ENCODE peak calls at places on chromosome 13, in seven cellular contexts. One of them, this sample, is unnamed. For H3K4me1, the result is how much of the 10 kb centered on the place peaks cover.

GRCh38 chr13:96958286-96958891 is 35.9 kb downstream of the OXGR1 start:
- DNase-seq in HCT116: no peak
- DNase-seq in HepG2: peak
- DNase-seq in SK-N-SH: peak
- DNase-seq in H1: no peak
- DNase-seq in GM12878: no peak
- DNase-seq in K562: peak
- DNase-seq in this sample: no peak

GRCh38 chr13:23801141-23801540 is 88.1 kb downstream of the MIPEP start:
- DNase-seq in HCT116: no peak
- DNase-seq in HepG2: no peak
- DNase-seq in SK-N-SH: no peak
- DNase-seq in H1: no peak
- DNase-seq in GM12878: no peak
- DNase-seq in K562: no peak
- DNase-seq in this sample: no peak

GRCh38 chr13:47110833-47111240 is 214.0 kb upstream of the HTR2A start:
- DNase-seq in HCT116: no peak
- DNase-seq in HepG2: no peak
- DNase-seq in SK-N-SH: no peak
- DNase-seq in H1: no peak
- DNase-seq in GM12878: no peak
- DNase-seq in K562: peak
- DNase-seq in this sample: no peak

GRCh38 chr13:101514695-101515275 is 62.3 kb downstream of the ITGBL1 start:
- DNase-seq in HCT116: peak
- DNase-seq in HepG2: peak
- DNase-seq in SK-N-SH: peak
- DNase-seq in H1: no peak
- DNase-seq in GM12878: no peak
- DNase-seq in K562: peak
- DNase-seq in this sample: no peak

GRCh38 chr13:50125306-50125555 is 110.0 kb downstream of the KCNRG start:
- DNase-seq in HCT116: no peak
- DNase-seq in HepG2: no peak
- DNase-seq in SK-N-SH: no peak
- DNase-seq in H1: no peak
- DNase-seq in GM12878: no peak
- DNase-seq in K562: no peak
- DNase-seq in this sample: no peak

GRCh38 chr13:100561599-100562204 is 26.9 kb downstream of the GGACT start:
- DNase-seq in HCT116: no peak
- DNase-seq in HepG2: peak
- DNase-seq in SK-N-SH: no peak
- DNase-seq in H1: no peak
- DNase-seq in GM12878: no peak
- DNase-seq in K562: no peak
- DNase-seq in this sample: no peak

GRCh38 chr13:31046711-31047279 is 114.3 kb downstream of the TEX26 start:
- DNase-seq in HCT116: no peak
- DNase-seq in HepG2: no peak
- DNase-seq in SK-N-SH: peak
- DNase-seq in H1: no peak
- DNase-seq in GM12878: no peak
- DNase-seq in K562: no peak
- DNase-seq in this sample: no peak

GRCh38 chr13:108921238-108921637 is 291.8 kb downstream of the MYO16 start:
- DNase-seq in HCT116: no peak
- DNase-seq in HepG2: no peak
- DNase-seq in SK-N-SH: no peak
- DNase-seq in H1: no peak
- DNase-seq in GM12878: no peak
- DNase-seq in K562: peak
- DNase-seq in this sample: no peak

GRCh38 chr13:46195017-46195416 is 13.0 kb upstream of the LCP1 start:
- DNase-seq in HCT116: no peak
- DNase-seq in HepG2: no peak
- DNase-seq in SK-N-SH: no peak
- DNase-seq in H1: no peak
- DNase-seq in GM12878: no peak
- DNase-seq in K562: no peak
- DNase-seq in this sample: no peak

GRCh38 chr13:94233401-94233800 is 246.1 kb downstream of the DCT start:
- DNase-seq in HCT116: no peak
- DNase-seq in HepG2: no peak
- DNase-seq in SK-N-SH: no peak
- DNase-seq in H1: no peak
- DNase-seq in GM12878: no peak
- DNase-seq in K562: no peak
- DNase-seq in this sample: peak

GRCh38 chr13:62060570-62060969 is 644.9 kb upstream of the PCDH20 start:
- DNase-seq in HCT116: no peak
- DNase-seq in HepG2: no peak
- DNase-seq in SK-N-SH: no peak
- DNase-seq in H1: no peak
- DNase-seq in GM12878: no peak
- DNase-seq in K562: no peak
- DNase-seq in this sample: no peak
- H3K4me1 ChIP-seq in HCT116: under half
- H3K4me1 ChIP-seq in HepG2: under half
- H3K4me1 ChIP-seq in SK-N-SH: under half
- H3K4me1 ChIP-seq in H1: under half
- H3K4me1 ChIP-seq in GM12878: under half
- H3K4me1 ChIP-seq in K562: under half
- H3K4me1 ChIP-seq in this sample: under half

DNA sequence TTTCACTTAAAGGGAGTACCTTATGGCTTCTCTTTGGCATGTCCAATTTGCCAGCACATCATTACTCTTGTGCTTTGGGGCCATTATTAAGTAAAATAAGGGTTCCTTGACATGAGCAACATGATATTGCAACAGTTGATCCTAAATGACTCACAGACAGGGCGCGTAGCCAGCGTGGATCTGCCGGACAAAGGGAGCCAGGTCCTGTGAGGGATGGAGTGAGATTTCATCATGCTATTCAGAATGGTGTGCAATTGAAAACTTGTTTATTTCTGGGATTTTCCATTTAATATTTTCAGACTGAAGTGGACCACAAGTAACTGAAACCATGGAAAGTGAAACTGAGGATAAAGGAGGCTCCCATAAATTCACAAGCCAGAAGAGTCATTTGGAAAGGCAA is 48.6 kb upstream of the WASF3 start:
- DNase-seq in HCT116: no peak
- DNase-seq in HepG2: no peak
- DNase-seq in SK-N-SH: no peak
- DNase-seq in H1: no peak
- DNase-seq in GM12878: no peak
- DNase-seq in K562: no peak
- DNase-seq in this sample: no peak
- TF ChIP-seq POLR2AphosphoS5 in HCT116: no peak
- TF ChIP-seq POLR2AphosphoS5 in HepG2: no peak
- TF ChIP-seq POLR2AphosphoS5 in SK-N-SH: no peak
- TF ChIP-seq POLR2AphosphoS5 in H1: no peak
- TF ChIP-seq POLR2AphosphoS5 in GM12878: no peak
- TF ChIP-seq POLR2AphosphoS5 in K562: no peak
- TF ChIP-seq POLR2AphosphoS5 in this sample: no peak

DNA sequence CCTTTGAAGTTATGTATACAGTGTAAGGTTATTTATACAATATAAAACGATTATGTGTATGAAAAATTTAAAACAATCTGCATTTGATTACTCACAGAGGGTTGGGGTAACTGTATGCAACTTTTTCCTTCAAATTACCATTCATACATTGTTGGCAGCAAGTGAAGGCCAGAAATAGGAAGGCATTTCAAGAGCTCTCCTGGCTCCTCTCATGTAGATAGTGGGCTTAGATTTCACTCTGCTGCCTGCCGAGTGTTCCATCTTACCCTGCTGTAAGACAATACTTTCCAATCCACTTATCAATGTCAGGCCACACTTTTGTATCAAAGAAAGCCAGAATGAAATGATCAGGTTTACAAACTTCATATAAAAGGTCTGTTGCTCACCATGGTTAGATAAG is 245.2 kb downstream of the DNAJC15 start:
- DNase-seq in HCT116: no peak
- DNase-seq in HepG2: no peak
- DNase-seq in SK-N-SH: no peak
- DNase-seq in H1: no peak
- DNase-seq in GM12878: no peak
- DNase-seq in K562: no peak
- DNase-seq in this sample: no peak
- TF ChIP-seq SIN3A in HCT116: no peak
- TF ChIP-seq SIN3A in HepG2: no peak
- TF ChIP-seq SIN3A in SK-N-SH: no peak
- TF ChIP-seq SIN3A in H1: no peak
- TF ChIP-seq SIN3A in GM12878: no peak
- TF ChIP-seq SIN3A in K562: no peak
- TF ChIP-seq SIN3A in this sample: no peak

GRCh38 chr13:29589234-29589633 is 6.3 kb downstream of the SLC7A1 start:
- DNase-seq in HCT116: no peak
- DNase-seq in HepG2: no peak
- DNase-seq in SK-N-SH: no peak
- DNase-seq in H1: no peak
- DNase-seq in GM12878: no peak
- DNase-seq in K562: no peak
- DNase-seq in this sample: no peak

GRCh38 chr13:29591310-29591709 is 4.2 kb downstream of the SLC7A1 start:
- DNase-seq in HCT116: no peak
- DNase-seq in HepG2: no peak
- DNase-seq in SK-N-SH: no peak
- DNase-seq in H1: no peak
- DNase-seq in GM12878: no peak
- DNase-seq in K562: no peak
- DNase-seq in this sample: no peak

GRCh38 chr13:29587645-29588044 is 7.8 kb downstream of the SLC7A1 start:
- DNase-seq in HCT116: no peak
- DNase-seq in HepG2: no peak
- DNase-seq in SK-N-SH: no peak
- DNase-seq in H1: no peak
- DNase-seq in GM12878: no peak
- DNase-seq in K562: peak
- DNase-seq in this sample: no peak

GRCh38 chr13:29593605-29594297 is 1.7 kb downstream of the SLC7A1 start:
- DNase-seq in HCT116: no peak
- DNase-seq in HepG2: no peak
- DNase-seq in SK-N-SH: no peak
- DNase-seq in H1: no peak
- DNase-seq in GM12878: no peak
- DNase-seq in K562: no peak
- DNase-seq in this sample: no peak

GRCh38 chr13:29589967-29590366 is 5.5 kb downstream of the SLC7A1 start:
- DNase-seq in HCT116: no peak
- DNase-seq in HepG2: no peak
- DNase-seq in SK-N-SH: no peak
- DNase-seq in H1: no peak
- DNase-seq in GM12878: no peak
- DNase-seq in K562: no peak
- DNase-seq in this sample: no peak
- H3K4me1 ChIP-seq in HCT116: under half
- H3K4me1 ChIP-seq in HepG2: half or more
- H3K4me1 ChIP-seq in SK-N-SH: under half
- H3K4me1 ChIP-seq in H1: under half
- H3K4me1 ChIP-seq in GM12878: under half
- H3K4me1 ChIP-seq in K562: under half
- H3K4me1 ChIP-seq in this sample: under half

GRCh38 chr13:95236774-95237173 is 64.5 kb downstream of the ABCC4 start:
- DNase-seq in HCT116: no peak
- DNase-seq in HepG2: no peak
- DNase-seq in SK-N-SH: no peak
- DNase-seq in H1: no peak
- DNase-seq in GM12878: no peak
- DNase-seq in K562: no peak
- DNase-seq in this sample: no peak

GRCh38 chr13:95237310-95237870 is 63.9 kb downstream of the ABCC4 start:
- DNase-seq in HCT116: no peak
- DNase-seq in HepG2: no peak
- DNase-seq in SK-N-SH: no peak
- DNase-seq in H1: no peak
- DNase-seq in GM12878: no peak
- DNase-seq in K562: no peak
- DNase-seq in this sample: no peak

GRCh38 chr13:95234242-95234641 is 67.0 kb downstream of the ABCC4 start:
- DNase-seq in HCT116: no peak
- DNase-seq in HepG2: no peak
- DNase-seq in SK-N-SH: no peak
- DNase-seq in H1: no peak
- DNase-seq in GM12878: no peak
- DNase-seq in K562: no peak
- DNase-seq in this sample: no peak

GRCh38 chr13:95235944-95236343 is 65.3 kb downstream of the ABCC4 start:
- DNase-seq in HCT116: no peak
- DNase-seq in HepG2: no peak
- DNase-seq in SK-N-SH: no peak
- DNase-seq in H1: no peak
- DNase-seq in GM12878: no peak
- DNase-seq in K562: no peak
- DNase-seq in this sample: no peak

DNA sequence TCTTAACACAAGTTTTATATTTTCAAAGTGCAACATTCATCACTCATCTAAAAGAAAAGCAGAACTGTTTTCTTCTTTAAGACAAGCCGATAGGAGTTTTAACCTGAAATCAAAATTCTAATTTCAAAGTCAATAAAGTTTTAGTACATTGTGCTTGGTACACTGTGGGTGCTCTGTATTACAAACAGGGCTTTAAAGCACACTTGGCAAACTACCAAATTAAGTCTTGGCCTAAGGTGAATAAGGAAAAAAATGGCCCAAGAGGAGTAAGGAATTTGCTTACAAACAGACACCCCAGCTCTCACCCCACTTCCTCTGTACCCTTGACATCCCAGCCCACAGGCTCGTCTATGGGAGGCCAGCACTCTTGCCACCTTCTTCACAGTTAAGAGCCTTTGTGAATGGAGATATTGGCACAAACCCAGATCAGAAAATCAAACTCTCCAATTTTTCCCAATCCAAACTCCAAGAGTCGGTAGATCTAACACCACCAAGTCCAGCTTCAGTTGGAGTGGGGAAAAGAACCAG is 66.0 kb downstream of the ABCC4 start:
- DNase-seq in HCT116: no peak
- DNase-seq in HepG2: no peak
- DNase-seq in SK-N-SH: no peak
- DNase-seq in H1: no peak
- DNase-seq in GM12878: no peak
- DNase-seq in K562: no peak
- DNase-seq in this sample: no peak
- TF ChIP-seq POLR2AphosphoS5 in HCT116: no peak
- TF ChIP-seq POLR2AphosphoS5 in HepG2: no peak
- TF ChIP-seq POLR2AphosphoS5 in SK-N-SH: no peak
- TF ChIP-seq POLR2AphosphoS5 in H1: no peak
- TF ChIP-seq POLR2AphosphoS5 in GM12878: no peak
- TF ChIP-seq POLR2AphosphoS5 in K562: no peak
- TF ChIP-seq POLR2AphosphoS5 in this sample: no peak

DNA sequence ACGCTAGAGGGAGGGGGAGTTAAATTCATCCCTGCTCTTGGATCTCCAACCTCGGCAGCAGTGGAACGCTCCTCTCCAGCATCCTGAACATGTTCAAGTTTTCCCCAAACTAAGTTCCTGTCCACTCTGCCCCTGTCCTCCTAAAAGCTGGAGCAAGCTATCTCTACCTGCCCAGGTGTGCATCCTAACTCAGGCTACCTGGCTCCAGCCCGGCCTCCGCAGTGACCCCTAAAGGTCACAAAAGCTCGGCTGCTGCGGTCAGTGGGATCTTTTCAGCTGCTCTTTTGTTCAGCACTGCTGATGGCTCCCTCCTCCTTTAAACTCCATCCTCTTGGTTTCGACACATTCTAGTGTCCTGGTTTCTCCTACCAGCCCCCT is 1.4 kb downstream of the DCUN1D2 start:
- DNase-seq in HCT116: no peak
- DNase-seq in HepG2: peak
- DNase-seq in SK-N-SH: no peak
- DNase-seq in H1: no peak
- DNase-seq in GM12878: no peak
- DNase-seq in K562: peak
- DNase-seq in this sample: no peak
- TF ChIP-seq SIN3A in HCT116: no peak
- TF ChIP-seq SIN3A in HepG2: no peak
- TF ChIP-seq SIN3A in SK-N-SH: no peak
- TF ChIP-seq SIN3A in H1: peak
- TF ChIP-seq SIN3A in GM12878: no peak
- TF ChIP-seq SIN3A in K562: no peak
- TF ChIP-seq SIN3A in this sample: no peak